ENCODE peak calls at places on chromosomes 12 and 14, in ten cellular contexts. Y is NCI-H2029, E is hippocampal formation, H is GM04504, O is HCT116, G is skeletal muscle cell, W is adipocyte, K is NCI-H460, B is aorta, S is KG1. C is an unnamed sample.
A peak's percentile ranks its signal among the peaks of the same experiment; 100 is the strongest.

GRCh38 chr14:72714094-72714493 is 179.8 kb downstream of the DPF3 start:
- DNase-seq in Y (no peak), E (no peak), H (no peak), O (no peak), G (no peak), W (no peak), K (no peak), B (no peak), S (peak; percentile 55), C (no peak)

GRCh38 chr14:61178226-61179060 is 102.7 kb downstream of the TMEM30B start:
- DNase-seq in Y (no peak), E (no peak), H (peak; percentile 92), O (peak; percentile 83), G (peak; percentile 95), W (peak; percentile 86), K (peak; percentile 86), B (no peak), S (no peak), C (no peak)

GRCh38 chr12:96399919-96400630 is at the start of gene CDK17:
- DNase-seq in Y (peak; percentile 77), E (peak; percentile 87), H (peak; percentile 66), O (peak; percentile 50), G (no peak), W (peak; percentile 93), K (peak; percentile 71), B (peak; percentile 94), S (peak; percentile 48), C (peak; percentile 35)

GRCh38 chr12:108175310-108175709 is 46.2 kb downstream of the WSCD2 start:
- DNase-seq in Y (no peak), E (no peak), H (no peak), O (no peak), G (no peak), W (peak; percentile 3), K (no peak), B (no peak), S (no peak), C (no peak)

GRCh38 chr12:111975161-111975931 is 37.6 kb downstream of the TMEM116 start:
- DNase-seq in Y (no peak), E (no peak), H (no peak), O (no peak), G (no peak), W (no peak), K (no peak), B (no peak), S (no peak), C (no peak)

GRCh38 chr14:91231446-91231845 is 13.1 kb downstream of the GPR68 start:
- DNase-seq in Y (no peak), E (no peak), H (no peak), O (no peak), G (no peak), W (no peak), K (no peak), B (no peak), S (no peak), C (no peak)

GRCh38 chr12:857611-858010 is 91.9 kb downstream of the RAD52 start:
- DNase-seq in Y (no peak), E (no peak), H (peak; percentile 32), O (no peak), G (peak; percentile 74), W (peak; percentile 83), K (peak; percentile 13), B (no peak), S (no peak), C (no peak)

GRCh38 chr14:44778562-44778961 is 183.2 kb downstream of the KLHL28 start:
- DNase-seq in Y (no peak), E (no peak), H (no peak), O (no peak), G (peak; percentile 56), W (no peak), K (no peak), B (no peak), S (no peak), C (no peak)

GRCh38 chr12:22653075-22653474 is 28.1 kb downstream of the ETNK1 start:
- DNase-seq in Y (no peak), E (no peak), H (peak; percentile 8), O (no peak), G (no peak), W (peak; percentile 77), K (no peak), B (no peak), S (no peak), C (no peak)

GRCh38 chr14:94622653-94623421 is 10.6 kb downstream of the SERPINA3 start:
- DNase-seq in Y (no peak), E (no peak), H (no peak), O (no peak), G (no peak), W (peak; percentile 19), K (no peak), B (no peak), S (no peak), C (no peak)

GRCh38 chr14:53916239-53916638 is 40.4 kb downstream of the BMP4 start:
- DNase-seq in Y (no peak), E (no peak), H (no peak), O (no peak), G (no peak), W (no peak), K (no peak), B (no peak), S (no peak), C (no peak)

GRCh38 chr12:3317841-3318501 is 173.0 kb upstream of the PRMT8 start:
- DNase-seq in Y (no peak), E (no peak), H (no peak), O (no peak), G (no peak), W (no peak), K (no peak), B (no peak), S (no peak), C (no peak)

GRCh38 chr12:56163533-56164344 is 5.6 kb downstream of the MYL6 start:
- DNase-seq in Y (no peak), E (no peak), H (no peak), O (no peak), G (no peak), W (no peak), K (no peak), B (no peak), S (no peak), C (no peak)

GRCh38 chr12:121117226-121117777 is 15.4 kb upstream of the P2RX7 start:
- DNase-seq in Y (no peak), E (no peak), H (no peak), O (no peak), G (no peak), W (no peak), K (no peak), B (no peak), S (no peak), C (no peak)

GRCh38 chr14:102711946-102712345 is 65.3 kb upstream of the TRAF3 start:
- DNase-seq in Y (no peak), E (no peak), H (no peak), O (no peak), G (no peak), W (no peak), K (no peak), B (no peak), S (no peak), C (no peak)

GRCh38 chr14:77458249-77458950 is 507 bp downstream of the AHSA1 start:
- DNase-seq in Y (no peak), E (peak; percentile 8), H (peak; percentile 4), O (no peak), G (no peak), W (peak; percentile 57), K (no peak), B (no peak), S (peak; percentile 23), C (no peak)

GRCh38 chr14:103802353-103802752 is 45.0 kb downstream of the PPP1R13B start:
- DNase-seq in Y (no peak), E (no peak), H (no peak), O (no peak), G (no peak), W (no peak), K (no peak), B (no peak), S (no peak), C (no peak)

GRCh38 chr14:54564071-54564798 is 2.7 kb upstream of the SAMD4A start:
- DNase-seq in Y (peak; percentile 45), E (peak; percentile 68), H (no peak), O (no peak), G (no peak), W (peak; percentile 82), K (peak; percentile 44), B (no peak), S (peak; percentile 17), C (peak; percentile 34)

GRCh38 chr12:98983647-98984046 is 338.6 kb downstream of the APAF1 start:
- DNase-seq in Y (no peak), E (no peak), H (peak; percentile 9), O (no peak), G (no peak), W (peak; percentile 35), K (no peak), B (no peak), S (no peak), C (no peak)

GRCh38 chr12:45674583-45674982 is 54.9 kb upstream of the ARID2 start:
- DNase-seq in Y (peak; percentile 62), E (no peak), H (peak; percentile 77), O (no peak), G (peak; percentile 76), W (peak; percentile 94), K (no peak), B (peak; percentile 91), S (no peak), C (no peak)

GRCh38 chr14:95196268-95196667 is 38.9 kb upstream of the DICER1 start:
- DNase-seq in Y (no peak), E (no peak), H (no peak), O (peak; percentile 6), G (no peak), W (no peak), K (peak; percentile 28), B (no peak), S (peak; percentile 6), C (no peak)

GRCh38 chr12:87117516-87117915 is 861.3 kb upstream of the MGAT4C start:
- DNase-seq in Y (no peak), E (no peak), H (no peak), O (no peak), G (no peak), W (no peak), K (no peak), B (no peak), S (no peak), C (no peak)

GRCh38 chr14:23069413-23069806 is 12.1 kb upstream of the CDH24 start:
- DNase-seq in Y (no peak), E (no peak), H (no peak), O (no peak), G (no peak), W (no peak), K (no peak), B (no peak), S (no peak), C (no peak)

GRCh38 chr14:68336165-68336564 is 456.7 kb downstream of the ZFP36L1 start:
- DNase-seq in Y (no peak), E (no peak), H (no peak), O (no peak), G (no peak), W (no peak), K (no peak), B (no peak), S (no peak), C (no peak)

GRCh38 chr12:85923767-85924331 is 49.8 kb downstream of the NTS start:
- DNase-seq in Y (no peak), E (peak; percentile 21), H (peak; percentile 6), O (peak; percentile 21), G (peak; percentile 9), W (peak; percentile 79), K (peak; percentile 27), B (no peak), S (no peak), C (peak; percentile 9)

GRCh38 chr12:67765969-67766368 is 117.4 kb downstream of the DYRK2 start:
- DNase-seq in Y (no peak), E (no peak), H (no peak), O (no peak), G (no peak), W (no peak), K (no peak), B (no peak), S (no peak), C (no peak)

GRCh38 chr12:110575326-110575725 is 7.8 kb downstream of the PPTC7 start:
- DNase-seq in Y (no peak), E (no peak), H (no peak), O (no peak), G (no peak), W (peak; percentile 46), K (peak; percentile 46), B (no peak), S (no peak), C (no peak)

GRCh38 chr12:110269622-110270124 is 11.4 kb upstream of the ATP2A2 start:
- DNase-seq in Y (no peak), E (no peak), H (peak; percentile 39), O (no peak), G (peak; percentile 32), W (peak; percentile 77), K (no peak), B (no peak), S (no peak), C (no peak)

C was measured in NCI-H1417 treated with DMSO at 0.1 percent for 48 hours.